ENCODE peak calls at places on chromosomes 7 and 10, in ten cellular contexts. B is HCT116, Z is heart left ventricle, W is neuronal stem cell, X is body of pancreas, C is fibroblast of lung, T is psoas muscle, O is IMR-90, J is sigmoid colon, F is stomach. H is an unnamed sample.

GRCh38 chr10:30027057-30028005 is 32.1 kb downstream of the JCAD start:
- DNase-seq in B (peak; percentile 12), Z (peak; percentile 58), W (no peak), X (peak; percentile 44), C (no peak), T (peak; percentile 69), O (no peak), J (peak; percentile 89), F (peak; percentile 65), H (no peak)

GRCh38 chr10:93030409-93030808 is 30.2 kb upstream of the CYP26C1 start:
- DNase-seq in B (peak; percentile 8), Z (no peak), W (no peak), X (no peak), C (peak; percentile 84), T (no peak), O (peak; percentile 82), J (no peak), F (no peak), H (no peak)

GRCh38 chr7:72170489-72170888 is 241.6 kb downstream of the CALN1 start:
- DNase-seq in B (no peak), Z (no peak), W (no peak), X (no peak), C (no peak), T (no peak), O (no peak), J (no peak), F (no peak), H (no peak)

GRCh38 chr10:63700209-63700934 is 179.2 kb downstream of the REEP3 start:
- DNase-seq in B (peak; percentile 85), Z (no peak), W (no peak), X (peak; percentile 43), C (peak; percentile 99), T (peak; percentile 78), O (peak; percentile 99), J (no peak), F (no peak), H (peak; percentile 90)

GRCh38 chr10:96918214-96919002 is 86.3 kb downstream of the LCOR start:
- DNase-seq in B (no peak), Z (no peak), W (no peak), X (no peak), C (peak; percentile 33), T (no peak), O (no peak), J (no peak), F (no peak), H (no peak)

GRCh38 chr7:77421273-77421672 is 5.1 kb upstream of the GSAP start:
- DNase-seq in B (no peak), Z (no peak), W (no peak), X (no peak), C (no peak), T (no peak), O (no peak), J (no peak), F (no peak), H (no peak)

GRCh38 chr7:22866965-22867364 is 44.3 kb upstream of the TOMM7 start:
- DNase-seq in B (no peak), Z (no peak), W (no peak), X (no peak), C (peak; percentile 65), T (no peak), O (peak; percentile 89), J (no peak), F (no peak), H (no peak)

GRCh38 chr10:123585477-123586445 is 80.4 kb upstream of the GPR26 start:
- DNase-seq in B (no peak), Z (no peak), W (no peak), X (no peak), C (no peak), T (no peak), O (no peak), J (no peak), F (no peak), H (no peak)

GRCh38 chr10:75187961-75188426 is 22.6 kb upstream of the VDAC2 start:
- DNase-seq in B (peak; percentile 52), Z (peak; percentile 44), W (no peak), X (peak; percentile 80), C (peak; percentile 56), T (no peak), O (peak; percentile 74), J (no peak), F (peak; percentile 64), H (peak; percentile 41)

GRCh38 chr10:44382131-44382858 is 2.6 kb downstream of the CXCL12 start:
- DNase-seq in B (no peak), Z (peak; percentile 32), W (no peak), X (peak; percentile 21), C (peak; percentile 43), T (no peak), O (no peak), J (peak; percentile 57), F (peak; percentile 23), H (no peak)
- H3K27me3 ChIP-seq in B (no peaks in the 10 kb centered on the region), Z (no peaks in the 10 kb centered on the region), W (peaks cover 40% of the 10 kb centered on the region), X (no peaks in the 10 kb centered on the region), C (no peaks in the 10 kb centered on the region), T (no peaks in the 10 kb centered on the region), O (no peaks in the 10 kb centered on the region), J (peaks cover 2% of the 10 kb centered on the region), F (no peaks in the 10 kb centered on the region), H (no peaks in the 10 kb centered on the region)

DNA sequence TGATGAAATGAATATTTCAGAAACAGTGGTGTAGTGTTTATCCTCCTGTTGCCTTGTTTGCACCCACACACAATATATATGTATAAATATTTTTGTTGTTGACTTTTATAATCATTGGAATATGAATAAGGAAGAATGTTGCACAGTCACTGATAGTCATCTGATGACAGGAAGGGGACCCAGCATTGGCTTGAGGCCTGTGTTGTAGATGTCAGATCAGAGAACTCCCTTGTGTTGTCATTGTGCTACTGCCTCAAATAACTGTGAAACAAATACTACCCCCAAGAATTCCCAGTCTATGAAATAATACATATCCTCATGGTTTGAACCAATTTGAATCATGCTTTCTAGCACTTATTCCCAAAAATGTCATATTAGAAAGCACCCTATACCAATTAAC is 84.0 kb downstream of the NRG3 start:
- DNase-seq in B (no peak), Z (no peak), W (no peak), X (no peak), C (no peak), T (no peak), O (no peak), J (no peak), F (no peak), H (no peak)
- H3K9me3 ChIP-seq in B (peaks cover 12% of the 10 kb centered on the region), Z (no peaks in the 10 kb centered on the region), W (no peaks in the 10 kb centered on the region), X (no peaks in the 10 kb centered on the region), C (no peaks in the 10 kb centered on the region), T (no peaks in the 10 kb centered on the region), O (peaks cover 7% of the 10 kb centered on the region), J (no peaks in the 10 kb centered on the region), F (no peaks in the 10 kb centered on the region), H (no peaks in the 10 kb centered on the region)

GRCh38 chr10:121615862-121616261 is 17.6 kb upstream of the FGFR2 start:
- DNase-seq in B (no peak), Z (no peak), W (no peak), X (no peak), C (no peak), T (no peak), O (no peak), J (peak; percentile 48), F (no peak), H (no peak)
- H3K27me3 ChIP-seq in B (no peaks in the 10 kb centered on the region), Z (no peaks in the 10 kb centered on the region), W (no peaks in the 10 kb centered on the region), X (no peaks in the 10 kb centered on the region), C (no peaks in the 10 kb centered on the region), T (peaks cover 17% of the 10 kb centered on the region), O (no peaks in the 10 kb centered on the region), J (no peaks in the 10 kb centered on the region), F (no peaks in the 10 kb centered on the region), H (no peaks in the 10 kb centered on the region)

DNA sequence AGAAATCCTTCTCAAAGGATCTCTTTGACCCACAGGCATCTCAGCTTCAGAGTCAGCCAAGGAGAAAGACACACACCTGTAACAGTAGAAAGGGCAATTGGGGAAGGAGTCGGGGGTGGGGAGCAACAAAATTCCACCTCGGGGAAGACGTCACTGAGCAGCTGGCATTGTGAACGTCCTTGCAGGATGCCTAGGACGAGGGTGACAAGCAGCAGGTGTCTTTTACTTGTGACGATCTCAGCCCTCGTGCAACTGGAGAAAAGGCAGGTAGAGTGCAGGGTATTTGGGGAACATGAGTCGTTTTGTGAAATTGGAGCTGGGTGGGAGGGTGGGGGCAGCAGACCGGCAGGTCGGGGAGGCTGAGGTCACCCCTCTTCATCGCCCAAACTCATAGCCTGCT is 627.0 kb downstream of the ACTR3B start:
- DNase-seq in B (no peak), Z (no peak), W (no peak), X (no peak), C (no peak), T (no peak), O (no peak), J (no peak), F (no peak), H (no peak)
- H3K9me3 ChIP-seq in B (peaks cover 15% of the 10 kb centered on the region), Z (no peaks in the 10 kb centered on the region), W (peaks cover 4% of the 10 kb centered on the region), X (no peaks in the 10 kb centered on the region), C (no peaks in the 10 kb centered on the region), T (no peaks in the 10 kb centered on the region), O (peaks cover 26% of the 10 kb centered on the region), J (no peaks in the 10 kb centered on the region), F (peaks cover 13% of the 10 kb centered on the region), H (no peaks in the 10 kb centered on the region)

GRCh38 chr7:27176343-27176731 is 2.2 kb upstream of the HOXA10 start:
- DNase-seq in B (no peak), Z (no peak), W (no peak), X (no peak), C (no peak), T (peak; percentile 55), O (no peak), J (peak; percentile 68), F (no peak), H (peak; percentile 42)
- H3K27me3 ChIP-seq in B (no peaks in the 10 kb centered on the region), Z (peaks cover 94% of the 10 kb centered on the region), W (peaks cover 98% of the 10 kb centered on the region), X (peaks cover 5% of the 10 kb centered on the region), C (peaks cover 54% of the 10 kb centered on the region), T (peaks cover 4% of the 10 kb centered on the region), O (peaks cover 90% of the 10 kb centered on the region), J (no peaks in the 10 kb centered on the region), F (peaks cover 56% of the 10 kb centered on the region), H (no peaks in the 10 kb centered on the region)